ENCODE peak calls at places on chromosome 10, in six cellular contexts. Y, N, C, E, R and I are unnamed samples.

GRCh38 chr10:108409316-108409715 is 1244.8 kb upstream of the SORCS1 start:
- DNase-seq in Y (no peak), N (no peak), C (no peak), E (no peak), R (no peak), I (no peak)

GRCh38 chr10:72069751-72070501 is 18.4 kb downstream of the SPOCK2 start:
- DNase-seq in Y (no peak), N (no peak), C (no peak), E (no peak), R (no peak), I (peak)

GRCh38 chr10:71314028-71314693 is 4.9 kb upstream of the SLC29A3 start:
- DNase-seq in Y (no peak), N (no peak), C (peak), E (peak), R (no peak), I (peak)

GRCh38 chr10:91634246-91634645 is 1.4 kb upstream of the PPP1R3C start:
- DNase-seq in Y (no peak), N (no peak), C (no peak), E (no peak), R (no peak), I (no peak)

GRCh38 chr10:34370121-34370520 is 445.0 kb downstream of the PARD3 start:
- DNase-seq in Y (no peak), N (no peak), C (no peak), E (no peak), R (no peak), I (no peak)

GRCh38 chr10:102545265-102545664 is 41.5 kb downstream of the SUFU start:
- DNase-seq in Y (no peak), N (no peak), C (no peak), E (no peak), R (no peak), I (no peak)

GRCh38 chr10:89978081-89978480 is 276.7 kb downstream of the KIF20B start:
- DNase-seq in Y (no peak), N (no peak), C (no peak), E (no peak), R (no peak), I (no peak)

GRCh38 chr10:124478517-124478916 is 16.9 kb downstream of the LHPP start:
- DNase-seq in Y (no peak), N (no peak), C (no peak), E (no peak), R (no peak), I (no peak)

GRCh38 chr10:36003031-36003600 is 361.0 kb upstream of the FZD8 start:
- DNase-seq in Y (no peak), N (no peak), C (no peak), E (no peak), R (no peak), I (no peak)

GRCh38 chr10:97511711-97512445 is 13.2 kb downstream of the UBTD1 start:
- DNase-seq in Y (no peak), N (no peak), C (no peak), E (no peak), R (no peak), I (no peak)

GRCh38 chr10:16436367-16436757 is 448 bp upstream of the PTER start:
- DNase-seq in Y (no peak), N (no peak), C (no peak), E (peak), R (no peak), I (peak)

GRCh38 chr10:99316374-99316773 is 12.8 kb upstream of the CNNM1 start:
- DNase-seq in Y (no peak), N (no peak), C (no peak), E (no peak), R (no peak), I (no peak)

GRCh38 chr10:122461729-122462532 is 578 bp downstream of the HTRA1 start:
- DNase-seq in Y (no peak), N (no peak), C (no peak), E (no peak), R (no peak), I (peak)

GRCh38 chr10:6176691-6177231 is 26.0 kb upstream of the PFKFB3 start:
- DNase-seq in Y (no peak), N (no peak), C (no peak), E (peak), R (no peak), I (no peak)

GRCh38 chr10:64376169-64376568 is 855.0 kb downstream of the REEP3 start:
- DNase-seq in Y (no peak), N (no peak), C (no peak), E (no peak), R (no peak), I (no peak)

GRCh38 chr10:97771055-97771811 is 566 bp downstream of the SFRP5 start:
- DNase-seq in Y (no peak), N (no peak), C (no peak), E (peak), R (no peak), I (no peak)